ENCODE peak calls at places on chromosomes 4 and X, in seven cellular contexts. One of them, this sample, is unnamed.
A peak's percentile ranks its signal among the peaks of the same experiment; 100 is the strongest.

GRCh38 chr4:1726146-1726934 is 5.0 kb downstream of the TACC3 start:
- DNase-seq in left ventricle myocardium inferior: peak; percentile 90
- DNase-seq in heart left ventricle: peak; percentile 94
- DNase-seq in ovary: peak; percentile 81
- DNase-seq in pancreas: peak; percentile 80
- DNase-seq in Karpas-422: peak; percentile 92
- DNase-seq in body of pancreas: peak; percentile 94
- DNase-seq in this sample: peak; percentile 91

GRCh38 chrX:54042609-54043010 is 1.7 kb downstream of the PHF8 start:
- DNase-seq in heart left ventricle: no peak
- DNase-seq in left ventricle myocardium inferior: peak; percentile 25
- DNase-seq in Karpas-422: peak; percentile 53
- DNase-seq in ovary: peak; percentile 52
- DNase-seq in body of pancreas: peak; percentile 19
- DNase-seq in pancreas: peak; percentile 21
- DNase-seq in this sample: peak; percentile 56

GRCh38 chr4:15004701-15005301 is 2.5 kb downstream of the CPEB2 start:
- DNase-seq in left ventricle myocardium inferior: peak; percentile 90
- DNase-seq in heart left ventricle: peak; percentile 93
- DNase-seq in Karpas-422: peak; percentile 72
- DNase-seq in ovary: peak; percentile 82
- DNase-seq in body of pancreas: peak; percentile 88
- DNase-seq in pancreas: peak; percentile 87
- DNase-seq in this sample: peak; percentile 96

GRCh38 chr4:21664355-21664754 is 284.2 kb downstream of the KCNIP4 start:
- DNase-seq in pancreas: no peak
- DNase-seq in Karpas-422: no peak
- DNase-seq in heart left ventricle: no peak
- DNase-seq in body of pancreas: no peak
- DNase-seq in ovary: no peak
- DNase-seq in left ventricle myocardium inferior: no peak
- DNase-seq in this sample: no peak

GRCh38 chr4:36086387-36086786 is 157.9 kb downstream of the ARAP2 start:
- DNase-seq in body of pancreas: no peak
- DNase-seq in left ventricle myocardium inferior: no peak
- DNase-seq in heart left ventricle: no peak
- DNase-seq in pancreas: no peak
- DNase-seq in Karpas-422: no peak
- DNase-seq in ovary: no peak
- DNase-seq in this sample: no peak

GRCh38 chr4:27886075-27886474 is 1025.4 kb downstream of the STIM2 start:
- DNase-seq in heart left ventricle: no peak
- DNase-seq in pancreas: no peak
- DNase-seq in Karpas-422: no peak
- DNase-seq in ovary: no peak
- DNase-seq in body of pancreas: no peak
- DNase-seq in left ventricle myocardium inferior: no peak
- DNase-seq in this sample: no peak

GRCh38 chr4:10123227-10124101 is 6.9 kb upstream of the WDR1 start:
- DNase-seq in pancreas: no peak
- DNase-seq in Karpas-422: no peak
- DNase-seq in heart left ventricle: no peak
- DNase-seq in body of pancreas: no peak
- DNase-seq in left ventricle myocardium inferior: no peak
- DNase-seq in ovary: no peak
- DNase-seq in this sample: no peak

GRCh38 chrX:68570598-68570997 is 71.7 kb downstream of the YIPF6 start:
- DNase-seq in body of pancreas: no peak
- DNase-seq in heart left ventricle: no peak
- DNase-seq in ovary: no peak
- DNase-seq in left ventricle myocardium inferior: no peak
- DNase-seq in Karpas-422: no peak
- DNase-seq in pancreas: no peak
- DNase-seq in this sample: no peak

GRCh38 chrX:6856471-6856870 is 291.0 kb upstream of the STS start:
- DNase-seq in ovary: no peak
- DNase-seq in heart left ventricle: no peak
- DNase-seq in pancreas: no peak
- DNase-seq in Karpas-422: peak; percentile 76
- DNase-seq in body of pancreas: no peak
- DNase-seq in left ventricle myocardium inferior: no peak
- DNase-seq in this sample: no peak

GRCh38 chr4:168743576-168743975 is 246.7 kb downstream of the PALLD start:
- DNase-seq in heart left ventricle: no peak
- DNase-seq in left ventricle myocardium inferior: no peak
- DNase-seq in body of pancreas: no peak
- DNase-seq in Karpas-422: no peak
- DNase-seq in ovary: no peak
- DNase-seq in pancreas: no peak
- DNase-seq in this sample: no peak

GRCh38 chrX:40021647-40022046 is 76.1 kb downstream of the BCOR start:
- DNase-seq in left ventricle myocardium inferior: no peak
- DNase-seq in Karpas-422: no peak
- DNase-seq in ovary: no peak
- DNase-seq in pancreas: no peak
- DNase-seq in heart left ventricle: no peak
- DNase-seq in body of pancreas: no peak
- DNase-seq in this sample: no peak

GRCh38 chr4:179530953-179531352 is 2088.7 kb upstream of the AGA start:
- DNase-seq in left ventricle myocardium inferior: no peak
- DNase-seq in pancreas: no peak
- DNase-seq in ovary: no peak
- DNase-seq in body of pancreas: no peak
- DNase-seq in Karpas-422: no peak
- DNase-seq in heart left ventricle: no peak
- DNase-seq in this sample: no peak

GRCh38 chrX:102959471-102959870 is 22.4 kb downstream of the RAB40AL start:
- DNase-seq in ovary: no peak
- DNase-seq in body of pancreas: no peak
- DNase-seq in left ventricle myocardium inferior: no peak
- DNase-seq in Karpas-422: no peak
- DNase-seq in pancreas: no peak
- DNase-seq in heart left ventricle: no peak
- DNase-seq in this sample: no peak

GRCh38 chr4:142778908-142779307 is 67.2 kb downstream of the INPP4B start:
- DNase-seq in body of pancreas: no peak
- DNase-seq in left ventricle myocardium inferior: no peak
- DNase-seq in Karpas-422: no peak
- DNase-seq in heart left ventricle: no peak
- DNase-seq in ovary: no peak
- DNase-seq in pancreas: no peak
- DNase-seq in this sample: no peak

GRCh38 chrX:32191316-32191715 is 1020.0 kb downstream of the DMD start:
- DNase-seq in Karpas-422: no peak
- DNase-seq in ovary: no peak
- DNase-seq in pancreas: no peak
- DNase-seq in heart left ventricle: no peak
- DNase-seq in left ventricle myocardium inferior: no peak
- DNase-seq in body of pancreas: no peak
- DNase-seq in this sample: no peak

GRCh38 chr4:146407257-146407656 is 114.5 kb downstream of the SLC10A7 start:
- DNase-seq in Karpas-422: no peak
- DNase-seq in left ventricle myocardium inferior: no peak
- DNase-seq in body of pancreas: no peak
- DNase-seq in heart left ventricle: no peak
- DNase-seq in ovary: no peak
- DNase-seq in pancreas: no peak
- DNase-seq in this sample: no peak
- H3K9me3 ChIP-seq in Karpas-422: no peaks in the 10 kb centered on the region
- H3K9me3 ChIP-seq in left ventricle myocardium inferior: no peaks in the 10 kb centered on the region
- H3K9me3 ChIP-seq in body of pancreas: no peaks in the 10 kb centered on the region
- H3K9me3 ChIP-seq in heart left ventricle: no peaks in the 10 kb centered on the region
- H3K9me3 ChIP-seq in ovary: no peaks in the 10 kb centered on the region
- H3K9me3 ChIP-seq in pancreas: no peaks in the 10 kb centered on the region
- H3K9me3 ChIP-seq in this sample: no peaks in the 10 kb centered on the region

GRCh38 chrX:123185714-123186113 is 1.6 kb downstream of the GRIA3 start:
- DNase-seq in Karpas-422: no peak
- DNase-seq in body of pancreas: no peak
- DNase-seq in heart left ventricle: no peak
- DNase-seq in left ventricle myocardium inferior: no peak
- DNase-seq in ovary: no peak
- DNase-seq in pancreas: no peak
- DNase-seq in this sample: no peak
- H3K4me3 ChIP-seq in Karpas-422: no peak overlapping the region
- H3K4me3 ChIP-seq in body of pancreas: no peak overlapping the region
- H3K4me3 ChIP-seq in heart left ventricle: no peak overlapping the region
- H3K4me3 ChIP-seq in left ventricle myocardium inferior: peak overlapping the region; percentile 60
- H3K4me3 ChIP-seq in ovary: peak overlapping the region; percentile 31
- H3K4me3 ChIP-seq in pancreas: no peak overlapping the region
- H3K4me3 ChIP-seq in this sample: peak overlapping the region; percentile 58

GRCh38 chr4:101221294-101221693 is 126.0 kb downstream of the PPP3CA start:
- DNase-seq in heart left ventricle: no peak
- DNase-seq in body of pancreas: no peak
- DNase-seq in left ventricle myocardium inferior: no peak
- DNase-seq in Karpas-422: no peak
- DNase-seq in pancreas: no peak
- DNase-seq in ovary: no peak
- DNase-seq in this sample: no peak
- H3K4me1 ChIP-seq in heart left ventricle: peaks cover 18% of the 10 kb centered on the region
- H3K4me1 ChIP-seq in body of pancreas: peaks cover 17% of the 10 kb centered on the region
- H3K4me1 ChIP-seq in left ventricle myocardium inferior: peaks cover 71% of the 10 kb centered on the region
- H3K4me1 ChIP-seq in Karpas-422: no peaks in the 10 kb centered on the region
- H3K4me1 ChIP-seq in pancreas: peaks cover 15% of the 10 kb centered on the region
- H3K4me1 ChIP-seq in ovary: peaks cover 3% of the 10 kb centered on the region
- H3K4me1 ChIP-seq in this sample: no peaks in the 10 kb centered on the region

DNA sequence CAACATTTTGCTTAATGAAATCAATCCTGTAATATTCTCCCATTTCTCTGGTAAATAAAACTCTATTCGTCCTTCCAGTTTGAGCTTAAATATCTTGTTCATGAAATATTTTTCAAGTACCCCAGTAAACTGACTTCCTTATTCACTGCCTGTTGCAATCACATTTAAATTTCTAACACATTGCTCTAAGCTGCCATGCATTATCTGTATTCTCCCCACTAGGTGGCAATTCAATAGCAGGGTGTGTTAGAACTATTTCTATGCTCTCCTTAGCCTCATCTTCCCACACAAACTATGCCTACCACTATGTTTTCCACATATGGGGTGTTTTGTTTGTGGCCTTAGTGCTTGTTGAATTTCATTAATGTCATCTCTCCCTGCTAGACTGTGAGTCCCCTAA is 377.1 kb upstream of the HS3ST1 start:
- DNase-seq in body of pancreas: no peak
- DNase-seq in Karpas-422: peak; percentile 60
- DNase-seq in pancreas: no peak
- DNase-seq in left ventricle myocardium inferior: no peak
- DNase-seq in heart left ventricle: no peak
- DNase-seq in ovary: no peak
- DNase-seq in this sample: no peak
- H3K9me3 ChIP-seq in body of pancreas: no peaks in the 10 kb centered on the region
- H3K9me3 ChIP-seq in Karpas-422: no peaks in the 10 kb centered on the region
- H3K9me3 ChIP-seq in pancreas: no peaks in the 10 kb centered on the region
- H3K9me3 ChIP-seq in left ventricle myocardium inferior: no peaks in the 10 kb centered on the region
- H3K9me3 ChIP-seq in heart left ventricle: no peaks in the 10 kb centered on the region
- H3K9me3 ChIP-seq in ovary: no peaks in the 10 kb centered on the region
- H3K9me3 ChIP-seq in this sample: no peaks in the 10 kb centered on the region

GRCh38 chr4:89799071-89799470 is 37.9 kb downstream of the SNCA start:
- DNase-seq in Karpas-422: no peak
- DNase-seq in ovary: no peak
- DNase-seq in left ventricle myocardium inferior: no peak
- DNase-seq in heart left ventricle: no peak
- DNase-seq in pancreas: no peak
- DNase-seq in body of pancreas: no peak
- DNase-seq in this sample: no peak

GRCh38 chr4:89800527-89801103 is 36.3 kb downstream of the SNCA start:
- DNase-seq in Karpas-422: no peak
- DNase-seq in pancreas: no peak
- DNase-seq in body of pancreas: no peak
- DNase-seq in heart left ventricle: no peak
- DNase-seq in left ventricle myocardium inferior: no peak
- DNase-seq in ovary: no peak
- DNase-seq in this sample: no peak

GRCh38 chr4:89797117-89797516 is 39.8 kb downstream of the SNCA start:
- DNase-seq in left ventricle myocardium inferior: no peak
- DNase-seq in pancreas: no peak
- DNase-seq in heart left ventricle: no peak
- DNase-seq in body of pancreas: no peak
- DNase-seq in ovary: no peak
- DNase-seq in Karpas-422: no peak
- DNase-seq in this sample: no peak

GRCh38 chr4:89803036-89803435 is 33.9 kb downstream of the SNCA start:
- DNase-seq in heart left ventricle: no peak
- DNase-seq in Karpas-422: no peak
- DNase-seq in ovary: no peak
- DNase-seq in pancreas: no peak
- DNase-seq in body of pancreas: no peak
- DNase-seq in left ventricle myocardium inferior: no peak
- DNase-seq in this sample: no peak

GRCh38 chr4:89800012-89800516 is 36.9 kb downstream of the SNCA start:
- DNase-seq in Karpas-422: no peak
- DNase-seq in ovary: no peak
- DNase-seq in heart left ventricle: no peak
- DNase-seq in left ventricle myocardium inferior: no peak
- DNase-seq in body of pancreas: no peak
- DNase-seq in pancreas: no peak
- DNase-seq in this sample: no peak
- H3K4me3 ChIP-seq in Karpas-422: no peak overlapping the region
- H3K4me3 ChIP-seq in ovary: no peak overlapping the region
- H3K4me3 ChIP-seq in heart left ventricle: no peak overlapping the region
- H3K4me3 ChIP-seq in left ventricle myocardium inferior: no peak overlapping the region
- H3K4me3 ChIP-seq in body of pancreas: no peak overlapping the region
- H3K4me3 ChIP-seq in pancreas: no peak overlapping the region
- H3K4me3 ChIP-seq in this sample: no peak overlapping the region

DNA sequence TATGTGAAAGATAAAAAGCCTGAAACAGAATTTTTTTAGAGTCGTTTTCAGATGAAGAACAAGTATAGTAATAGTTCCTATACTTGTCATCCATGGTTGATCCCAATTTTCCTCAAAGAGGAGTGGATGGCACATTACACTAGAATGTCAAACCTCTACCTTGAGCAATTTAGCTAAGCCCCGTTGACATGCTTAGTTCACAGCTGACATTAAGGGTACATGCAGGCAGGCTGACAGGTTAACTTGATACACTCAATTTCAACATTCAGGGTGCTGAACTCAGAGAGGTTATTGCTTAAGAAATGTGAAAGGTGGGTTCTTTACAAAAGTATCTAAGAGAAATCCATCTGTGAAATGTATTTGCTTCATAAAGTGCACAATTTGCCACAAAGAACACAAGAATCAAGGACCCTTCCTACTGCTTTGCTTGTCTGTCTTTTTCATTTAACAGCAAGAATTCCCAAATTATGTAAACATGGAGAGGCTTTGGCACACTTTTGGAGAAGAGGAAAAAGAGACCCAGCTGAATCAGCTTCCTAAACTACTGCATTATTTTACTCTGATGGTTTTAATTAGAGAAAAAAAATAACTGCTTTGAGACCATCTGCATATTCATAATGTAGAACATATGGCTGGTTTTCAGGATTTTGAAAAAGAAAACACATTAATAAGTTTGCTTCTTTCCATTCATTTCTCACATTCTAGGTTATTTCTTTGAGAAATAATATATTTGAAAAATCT is 122.5 kb upstream of the DDIT4L start:
- DNase-seq in body of pancreas: no peak
- DNase-seq in left ventricle myocardium inferior: no peak
- DNase-seq in pancreas: no peak
- DNase-seq in Karpas-422: no peak
- DNase-seq in heart left ventricle: no peak
- DNase-seq in ovary: no peak
- DNase-seq in this sample: no peak
- H3K4me1 ChIP-seq in body of pancreas: no peaks in the 10 kb centered on the region
- H3K4me1 ChIP-seq in left ventricle myocardium inferior: peaks cover 7% of the 10 kb centered on the region
- H3K4me1 ChIP-seq in pancreas: no peaks in the 10 kb centered on the region
- H3K4me1 ChIP-seq in Karpas-422: no peaks in the 10 kb centered on the region
- H3K4me1 ChIP-seq in heart left ventricle: no peaks in the 10 kb centered on the region
- H3K4me1 ChIP-seq in ovary: peaks cover 4% of the 10 kb centered on the region
- H3K4me1 ChIP-seq in this sample: no peaks in the 10 kb centered on the region

This sample was measured in tibial artery.